ENCODE peak calls at places on chromosomes 3 and 15, in seven cellular contexts. Q, P, N, U, W, J and Y are unnamed samples. For H3K36me3, the result is how much of the 10 kb centered on the place peaks cover.

GRCh38 chr3:191774485-191774884 is 313.5 kb downstream of the PYDC2 start:
- DNase-seq in W (no peak), U (peak), P (peak), N (peak), J (no peak), Q (no peak), Y (no peak)

GRCh38 chr15:42986693-42987342 is 66.2 kb upstream of the TTBK2 start:
- DNase-seq in Q (no peak), J (no peak), N (no peak), P (no peak), U (no peak), W (no peak), Y (no peak)

GRCh38 chr15:51227967-51228783 is 110.2 kb downstream of the CYP19A1 start:
- DNase-seq in N (peak), P (peak), Q (no peak), U (peak), J (no peak), W (peak), Y (peak)

GRCh38 chr3:139297588-139298311 is 46.1 kb upstream of the MRPS22 start:
- DNase-seq in W (no peak), U (no peak), N (no peak), P (peak), J (no peak), Q (no peak), Y (no peak)

GRCh38 chr15:66670698-66671580 is 31.1 kb upstream of the SMAD6 start:
- DNase-seq in J (no peak), W (no peak), Q (peak), P (peak), U (peak), N (peak), Y (no peak)

GRCh38 chr15:83475551-83475950 is 28.4 kb downstream of the SH3GL3 start:
- DNase-seq in N (peak), W (no peak), P (peak), U (peak), Q (no peak), J (no peak), Y (no peak)

GRCh38 chr3:134804508-134805480 is 9.7 kb downstream of the EPHB1 start:
- DNase-seq in W (no peak), U (no peak), J (no peak), N (no peak), Q (no peak), P (no peak), Y (no peak)

GRCh38 chr3:94349310-94349848 is 286.5 kb downstream of the NSUN3 start:
- DNase-seq in N (no peak), U (no peak), Q (no peak), W (no peak), P (no peak), J (no peak), Y (no peak)

GRCh38 chr15:85406916-85407315 is 26.5 kb downstream of the AKAP13 start:
- DNase-seq in W (no peak), N (no peak), P (no peak), U (no peak), J (no peak), Q (no peak), Y (no peak)

GRCh38 chr3:141050576-141050912 is 603 bp upstream of the SPSB4 start:
- DNase-seq in P (no peak), N (no peak), Q (no peak), W (no peak), U (peak), J (no peak), Y (no peak)

GRCh38 chr3:141045849-141046248 is 5.3 kb upstream of the SPSB4 start:
- DNase-seq in W (no peak), P (no peak), Q (no peak), U (no peak), J (no peak), N (no peak), Y (no peak)

GRCh38 chr3:141047168-141047567 is 4.0 kb upstream of the SPSB4 start:
- DNase-seq in U (no peak), N (peak), J (no peak), Q (no peak), P (peak), W (no peak), Y (no peak)

GRCh38 chr3:141049681-141050080 is 1.5 kb upstream of the SPSB4 start:
- DNase-seq in Q (no peak), W (no peak), J (no peak), P (no peak), U (peak), N (no peak), Y (no peak)

DNA sequence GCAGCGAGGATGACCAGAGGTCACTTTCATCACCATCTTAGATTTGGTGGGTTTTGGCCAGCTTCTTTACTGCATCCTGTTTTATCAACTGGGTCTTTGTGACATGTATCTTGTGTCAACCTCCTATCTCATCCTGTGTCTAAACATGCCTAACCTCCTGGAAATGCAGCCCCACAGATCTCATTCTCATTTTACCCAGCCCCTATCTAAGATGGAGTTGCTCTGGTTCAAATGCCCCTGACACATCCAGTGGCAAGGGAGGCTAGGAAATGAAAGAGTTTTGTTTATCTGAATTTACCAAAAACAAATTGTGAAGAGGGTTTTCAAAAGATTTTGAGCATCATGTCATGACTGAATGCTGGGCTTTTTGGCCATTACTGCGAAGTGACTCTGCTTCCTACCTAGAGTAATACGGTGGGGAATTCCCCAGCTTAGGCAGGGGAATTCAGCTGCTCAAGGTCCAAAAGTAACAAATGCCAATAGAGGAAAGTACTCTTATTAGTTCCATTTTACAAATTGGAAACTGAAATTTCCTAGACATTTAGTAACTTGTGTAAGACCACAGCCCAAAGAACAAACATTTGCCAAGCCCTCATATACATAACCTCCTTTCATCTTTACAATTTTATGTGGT is 6.0 kb upstream of the SPSB4 start:
- DNase-seq in N (no peak), W (no peak), P (no peak), Q (no peak), J (no peak), U (no peak), Y (no peak)
- H3K36me3 ChIP-seq in N (under half), W (under half), P (under half), Q (under half), J (under half), U (under half), Y (under half)

GRCh38 chr3:48408823-48409281 is 21.0 kb downstream of the PLXNB1 start:
- DNase-seq in W (peak), N (no peak), U (no peak), P (no peak), Q (peak), J (no peak), Y (peak)
- TF ChIP-seq CTCF in W (no peak), N (no peak), U (no peak), P (peak), Q (no peak), J (no peak), Y (no peak)

DNA sequence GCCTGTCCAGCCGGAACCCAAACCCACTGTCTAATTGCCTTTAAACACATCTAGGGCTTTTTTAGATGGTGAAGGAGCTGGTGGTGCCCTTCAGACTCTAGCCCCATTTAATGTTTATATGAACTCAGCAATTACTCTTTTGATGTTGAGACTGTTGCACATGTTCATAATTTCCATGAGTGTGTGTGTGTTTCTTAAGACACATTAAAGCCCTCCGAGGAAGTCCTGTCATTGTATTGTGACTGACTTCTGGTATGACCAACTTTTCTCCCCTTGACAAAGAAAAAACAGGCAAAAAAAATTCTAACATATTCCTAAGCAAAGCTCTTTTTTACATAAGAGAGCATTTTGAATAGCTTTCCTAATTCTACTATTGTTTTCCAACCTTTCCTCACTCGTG is 91.6 kb downstream of the FLNB start:
- DNase-seq in Q (no peak), P (no peak), J (no peak), N (no peak), W (no peak), U (no peak), Y (no peak)
- H3K36me3 ChIP-seq in Q (under half), P (half or more), J (under half), N (half or more), W (half or more), U (under half), Y (under half)

DNA sequence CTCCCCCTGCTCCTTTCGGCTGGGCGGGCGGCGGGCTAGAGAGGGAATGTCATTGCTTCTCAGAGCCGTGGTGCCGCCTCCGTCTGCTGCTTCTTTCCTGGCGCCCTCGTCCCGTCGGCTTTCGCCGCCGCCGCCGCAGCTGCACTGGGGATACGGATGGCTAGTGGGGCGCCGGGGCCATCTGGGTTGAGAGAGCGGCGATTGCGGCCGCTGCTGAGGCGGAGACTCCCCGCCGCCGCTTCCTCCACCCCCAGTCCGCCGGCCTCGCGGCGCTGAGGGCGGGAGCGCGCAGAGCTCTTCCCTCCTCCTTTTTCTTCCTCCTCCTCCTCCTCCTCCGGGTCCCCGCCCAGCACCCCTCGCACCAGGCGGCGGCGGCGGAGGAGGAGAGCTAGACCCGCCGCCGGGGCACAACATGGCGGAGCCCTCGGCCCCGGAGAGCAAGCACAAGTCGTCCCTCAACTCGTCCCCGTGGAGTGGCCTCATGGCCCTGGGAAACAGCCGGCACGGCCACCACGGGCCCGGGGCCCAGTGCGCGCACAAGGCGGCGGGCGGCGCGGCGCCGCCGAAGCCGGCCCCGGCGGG is at the start of gene STT3B:
- DNase-seq in W (peak), P (peak), N (peak), U (peak), J (peak), Q (peak), Y (peak)
- TF ChIP-seq CTCF in W (no peak), P (no peak), N (no peak), U (no peak), J (no peak), Q (no peak), Y (no peak)

DNA sequence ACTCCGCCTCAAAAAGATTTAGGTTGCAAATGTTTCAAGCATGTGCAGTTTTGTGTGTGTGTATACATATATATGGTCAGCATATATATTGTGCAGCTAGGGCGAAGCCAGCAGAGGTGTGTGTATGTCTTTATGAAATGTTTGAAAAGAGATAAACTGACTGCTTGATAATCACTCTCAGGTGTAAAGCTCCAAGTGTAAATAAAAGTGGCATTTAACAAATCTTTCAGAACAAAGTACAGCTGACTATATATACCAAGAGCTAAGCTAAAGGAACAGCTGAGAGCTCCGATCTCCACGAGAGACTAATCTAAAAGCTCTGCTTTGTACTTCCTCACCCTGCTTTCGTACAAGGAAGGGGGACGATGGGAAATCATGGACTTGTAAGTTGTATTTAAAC is 11.6 kb upstream of the ITPKA start:
- DNase-seq in P (no peak), J (no peak), W (no peak), Q (no peak), U (no peak), N (no peak), Y (no peak)
- H3K36me3 ChIP-seq in P (under half), J (under half), W (half or more), Q (half or more), U (under half), N (under half), Y (under half)

DNA sequence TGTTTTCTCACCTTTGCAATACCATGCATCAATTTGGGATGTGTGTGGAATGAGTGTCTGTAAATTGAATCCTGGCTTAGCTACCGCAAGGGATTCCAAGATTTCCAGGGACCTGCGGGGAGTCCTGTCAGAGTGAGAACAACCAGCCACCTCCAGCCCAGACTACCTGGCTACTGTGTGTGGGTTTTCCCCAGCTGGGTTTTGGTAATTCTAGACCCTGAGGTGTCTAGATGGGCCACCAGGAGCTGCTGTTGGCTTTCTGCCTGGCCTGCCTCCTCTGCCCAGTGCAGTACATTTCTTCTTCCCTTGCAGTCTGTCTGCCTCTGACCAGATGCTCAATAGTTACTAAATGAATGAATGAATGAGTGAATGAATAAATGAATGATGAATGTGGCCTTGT is 32.5 kb upstream of the CORO2B start:
- DNase-seq in P (no peak), J (no peak), Q (no peak), W (no peak), N (no peak), U (no peak), Y (no peak)
- TF ChIP-seq CTCF in P (no peak), J (no peak), Q (no peak), W (no peak), N (no peak), U (no peak), Y (no peak)

GRCh38 chr3:16477054-16477453 is 36.4 kb downstream of the RFTN1 start:
- DNase-seq in U (no peak), J (no peak), Q (no peak), W (no peak), N (peak), P (no peak), Y (no peak)

GRCh38 chr3:16476636-16477035 is 36.9 kb downstream of the RFTN1 start:
- DNase-seq in Q (no peak), J (no peak), N (peak), W (no peak), U (peak), P (peak), Y (no peak)

GRCh38 chr3:16474304-16474703 is 39.2 kb downstream of the RFTN1 start:
- DNase-seq in N (no peak), P (no peak), J (no peak), Q (no peak), U (no peak), W (no peak), Y (no peak)

GRCh38 chr3:16474920-16475319 is 38.6 kb downstream of the RFTN1 start:
- DNase-seq in Q (no peak), J (no peak), P (no peak), U (no peak), N (no peak), W (no peak), Y (no peak)

DNA sequence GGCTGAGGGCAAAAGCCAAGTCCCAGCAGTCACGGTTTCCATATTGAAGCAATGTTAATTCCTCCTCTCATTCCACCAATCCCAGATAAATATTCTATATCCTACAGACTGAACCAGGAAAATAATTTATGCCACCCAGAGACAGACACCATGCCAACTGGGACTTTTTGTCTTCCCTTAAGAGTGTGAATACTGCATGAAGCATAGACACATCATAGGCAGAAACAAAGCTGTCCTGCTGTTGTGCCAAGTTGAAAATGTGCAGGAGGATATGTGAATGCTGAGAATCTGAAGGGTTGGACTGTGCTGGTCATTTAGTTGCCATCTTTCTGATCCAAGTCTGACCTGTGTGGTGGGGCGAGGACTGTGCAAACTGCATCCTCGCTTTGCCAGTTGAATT is 37.7 kb downstream of the RFTN1 start:
- DNase-seq in P (no peak), N (no peak), U (no peak), Q (no peak), J (no peak), W (no peak), Y (no peak)
- H3K36me3 ChIP-seq in P (under half), N (under half), U (under half), Q (under half), J (under half), W (under half), Y (under half)

DNA sequence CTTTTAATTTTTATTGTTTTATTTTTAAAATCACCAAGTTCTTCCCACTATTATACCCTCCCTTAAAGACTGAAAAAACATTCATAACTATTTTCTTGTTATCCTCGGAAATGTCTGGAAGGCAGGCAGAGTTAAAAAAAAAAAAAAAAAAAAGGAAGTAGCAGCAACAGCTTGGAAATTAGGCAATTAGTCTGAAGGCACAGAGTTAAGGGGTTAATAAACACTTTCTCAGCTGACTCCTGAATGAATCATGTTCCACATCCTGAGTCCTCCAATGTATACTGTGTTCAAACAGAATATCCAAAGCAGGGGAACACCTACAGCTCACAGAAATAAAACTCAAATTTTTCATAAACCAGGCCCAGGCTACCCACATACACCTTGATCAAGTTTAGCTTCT is 5.8 kb downstream of the HEXA start:
- DNase-seq in U (no peak), P (no peak), N (peak), J (no peak), Q (no peak), W (no peak), Y (no peak)
- TF ChIP-seq CTCF in U (no peak), P (no peak), N (no peak), J (no peak), Q (no peak), W (no peak), Y (no peak)

DNA sequence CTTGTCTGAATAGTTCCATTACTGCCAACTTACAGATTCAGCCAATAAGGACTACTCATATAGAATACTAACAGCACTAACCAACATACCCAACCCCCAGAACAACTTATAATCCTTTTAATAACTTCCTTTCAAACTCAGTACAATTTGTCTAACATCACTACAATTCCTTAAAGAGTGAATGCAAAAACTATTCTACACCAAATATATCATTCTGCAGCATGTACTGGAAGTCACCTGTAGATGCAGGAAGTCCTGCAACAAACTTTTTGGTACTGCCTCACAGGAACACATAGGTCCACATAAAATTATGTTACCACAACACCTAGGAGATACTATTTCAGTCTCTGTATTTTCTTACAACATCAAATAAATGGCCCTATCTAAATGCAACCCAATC is 2.1 kb downstream of the CCNL1 start:
- DNase-seq in Q (no peak), N (no peak), W (no peak), J (no peak), U (no peak), P (no peak), Y (no peak)
- H3K36me3 ChIP-seq in Q (half or more), N (under half), W (half or more), J (under half), U (half or more), P (half or more), Y (under half)

GRCh38 chr15:38871638-38872037 is 307.0 kb upstream of the RASGRP1 start:
- DNase-seq in U (no peak), Q (no peak), N (no peak), W (no peak), J (no peak), P (no peak), Y (no peak)

GRCh38 chr15:38876211-38876610 is 311.6 kb upstream of the RASGRP1 start:
- DNase-seq in N (no peak), U (no peak), P (no peak), Q (no peak), J (no peak), W (no peak), Y (no peak)

GRCh38 chr15:38872732-38873131 is 308.1 kb upstream of the RASGRP1 start:
- DNase-seq in J (no peak), Q (no peak), U (no peak), N (no peak), P (no peak), W (no peak), Y (no peak)

GRCh38 chr15:38874464-38874863 is 309.9 kb upstream of the RASGRP1 start:
- DNase-seq in J (no peak), W (no peak), N (peak), P (no peak), U (no peak), Q (peak), Y (no peak)

DNA sequence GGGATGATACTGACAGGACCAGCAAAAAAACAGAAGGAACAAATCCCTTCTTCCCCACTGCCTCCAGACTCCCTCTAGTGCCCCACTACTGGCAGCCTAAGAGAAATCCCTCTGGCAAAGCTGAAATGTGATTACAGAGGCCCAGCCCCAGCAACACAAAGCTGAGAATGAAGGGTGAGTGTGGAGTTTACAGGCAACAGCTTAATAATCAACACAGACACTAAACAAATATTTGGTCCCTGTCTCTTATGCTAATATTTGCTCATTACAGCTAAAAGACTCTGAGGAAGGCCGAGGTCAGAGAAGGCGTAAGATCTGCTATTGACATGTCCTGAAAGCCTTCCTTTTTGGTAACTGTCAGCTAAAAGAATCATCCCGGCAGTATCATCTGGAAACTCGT is 308.5 kb upstream of the RASGRP1 start:
- DNase-seq in J (no peak), N (no peak), W (no peak), Q (no peak), U (no peak), P (peak), Y (no peak)
- TF ChIP-seq CTCF in J (no peak), N (no peak), W (no peak), Q (no peak), U (no peak), P (no peak), Y (no peak)